ENCODE peak calls at places on chromosomes 2 and 18, in five cellular contexts. E is esophagus muscularis mucosa, Q is BJ, R is choroid plexus epithelial cell, Z is cardiac fibroblast. B is an unnamed sample.

GRCh38 chr2:188668017-188668663 is 306.0 kb upstream of the COL3A1 start:
- DNase-seq in Q (no peak), E (no peak), R (peak), Z (peak), B (peak)

GRCh38 chr2:96899084-96899735 is 29.3 kb upstream of the SEMA4C start:
- DNase-seq in Z (peak), R (no peak), Q (no peak), E (no peak), B (no peak)

GRCh38 chr18:74836296-74837139 is 238.8 kb downstream of the ZNF407 start:
- DNase-seq in Q (no peak), E (no peak), R (peak), Z (peak), B (peak)

GRCh38 chr18:76265375-76266225 is 229.4 kb downstream of the ZNF516 start:
- DNase-seq in Q (peak), Z (no peak), R (peak), E (no peak), B (peak)

GRCh38 chr2:131148426-131148825 is 43.3 kb downstream of the PLEKHB2 start:
- DNase-seq in R (no peak), E (no peak), Z (no peak), Q (no peak), B (no peak)

GRCh38 chr2:61605245-61605644 is 67.1 kb upstream of the XPO1 start:
- DNase-seq in R (no peak), Q (no peak), Z (no peak), E (no peak), B (no peak)

GRCh38 chr2:170221317-170222288 is 43.7 kb downstream of the MYO3B start:
- DNase-seq in Q (peak), Z (peak), R (peak), E (no peak), B (no peak)

GRCh38 chr2:46801731-46802664 is 113.6 kb downstream of the MCFD2 start:
- DNase-seq in Z (peak), Q (no peak), E (peak), R (no peak), B (no peak)

GRCh38 chr2:219247678-219248642 is 2.7 kb downstream of the STK16 start:
- DNase-seq in Q (no peak), E (no peak), Z (no peak), R (no peak), B (no peak)

GRCh38 chr2:219426068-219426443 is 7.9 kb downstream of the DES start:
- DNase-seq in R (no peak), E (no peak), Z (no peak), Q (no peak), B (no peak)

GRCh38 chr2:95323347-95324155 is 26.4 kb downstream of the KCNIP3 start:
- DNase-seq in Q (no peak), Z (no peak), E (no peak), R (peak), B (no peak)

GRCh38 chr2:47457268-47457667 is 54.3 kb downstream of the MSH2 start:
- DNase-seq in Z (no peak), R (no peak), E (no peak), Q (no peak), B (no peak)

GRCh38 chr2:172667926-172668325 is 67.7 kb upstream of the RAPGEF4 start:
- DNase-seq in Z (no peak), E (no peak), R (peak), Q (no peak), B (no peak)

GRCh38 chr18:35841283-35841682 is 131.2 kb upstream of the RMP24 start:
- DNase-seq in Q (no peak), R (no peak), E (no peak), Z (no peak), B (no peak)

GRCh38 chr2:214649440-214650205 is 159.9 kb downstream of the BARD1 start:
- DNase-seq in E (no peak), Z (peak), Q (peak), R (peak), B (peak)

GRCh38 chr2:138615257-138615656 is 113.7 kb downstream of the SPOPL start:
- DNase-seq in E (no peak), Q (no peak), Z (peak), R (peak), B (no peak)

GRCh38 chr2:215386566-215386965 is 49.3 kb downstream of the FN1 start:
- DNase-seq in Z (no peak), E (no peak), R (no peak), Q (no peak), B (no peak)

GRCh38 chr2:199015072-199015471 is 442.7 kb downstream of the SATB2 start:
- DNase-seq in R (no peak), E (no peak), Z (no peak), Q (no peak), B (no peak)

GRCh38 chr18:48929212-48929612 is 21.6 kb downstream of the SMAD7 start:
- DNase-seq in Z (no peak), R (no peak), E (no peak), Q (no peak), B (no peak)

GRCh38 chr2:237774811-237775553 is 23.6 kb upstream of the RBM44 start:
- DNase-seq in Z (peak), Q (no peak), R (peak), E (peak), B (no peak)

GRCh38 chr2:107197601-107198000 is 311.6 kb upstream of the ST6GAL2 start:
- DNase-seq in Z (no peak), E (no peak), R (no peak), Q (no peak), B (no peak)

GRCh38 chr2:191866675-191867506 is 20.0 kb upstream of the CAVIN2 start:
- DNase-seq in R (peak), Z (peak), Q (peak), E (no peak), B (peak)

GRCh38 chr18:3264362-3264761 is 2.4 kb downstream of the MYL12B start:
- DNase-seq in Q (no peak), R (no peak), E (no peak), Z (no peak), B (no peak)

GRCh38 chr2:63846487-63846886 is 4.8 kb downstream of the UGP2 start:
- DNase-seq in R (no peak), E (no peak), Q (no peak), Z (peak), B (no peak)

GRCh38 chr2:227473019-227473461 is 1.1 kb downstream of the AGFG1 start:
- DNase-seq in E (no peak), Z (peak), Q (no peak), R (peak), B (no peak)

GRCh38 chr2:151097118-151097517 is 164.5 kb downstream of the RBM43 start:
- DNase-seq in Q (no peak), Z (no peak), E (no peak), R (no peak), B (no peak)

GRCh38 chr18:37483221-37483971 is 82.2 kb downstream of the CELF4 start:
- DNase-seq in Q (no peak), R (peak), E (no peak), Z (peak), B (no peak)

GRCh38 chr18:44723366-44723765 is 42.7 kb downstream of the SETBP1 start:
- DNase-seq in Z (no peak), R (no peak), E (no peak), Q (no peak), B (no peak)

GRCh38 chr2:8571792-8572499 is 109.9 kb upstream of the ID2 start:
- DNase-seq in R (no peak), Z (no peak), E (no peak), Q (no peak), B (no peak)

GRCh38 chr2:19020144-19021099 is 338.0 kb downstream of the OSR1 start:
- DNase-seq in Q (no peak), Z (no peak), E (no peak), R (peak), B (no peak)

DNA sequence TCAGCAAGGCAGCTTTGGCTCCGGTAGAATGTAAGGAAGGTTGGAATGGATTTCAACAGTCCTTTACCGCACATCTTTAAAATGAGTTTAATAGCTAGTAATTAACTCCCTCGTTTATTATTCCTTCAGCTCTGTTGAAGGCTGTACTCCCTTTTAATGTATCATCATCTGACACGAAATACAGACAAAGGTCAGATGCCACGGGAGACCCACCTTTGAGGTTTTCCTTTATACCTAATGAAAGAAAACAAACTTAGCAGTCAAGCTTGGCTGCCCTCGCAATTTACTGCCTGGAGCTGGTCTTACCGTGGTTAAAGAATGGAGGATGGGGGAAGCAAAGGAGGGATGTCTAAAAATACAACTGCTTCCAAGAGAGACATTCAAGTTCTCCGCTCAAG is 1.1 kb downstream of the TMEM200C start:
- DNase-seq in Z (no peak), Q (no peak), R (no peak), E (no peak), B (no peak)
- H3K4me3 ChIP-seq in Z (peak), Q (no peak), R (no peak), E (peak), B (no peak)

GRCh38 chr2:204024503-204024902 is 87.9 kb downstream of the ICOS start:
- DNase-seq in R (peak), Q (no peak), E (peak), Z (peak), B (no peak)
- TF ChIP-seq CTCF in R (peak), Q (peak), E (peak), Z (peak), B (peak)

DNA sequence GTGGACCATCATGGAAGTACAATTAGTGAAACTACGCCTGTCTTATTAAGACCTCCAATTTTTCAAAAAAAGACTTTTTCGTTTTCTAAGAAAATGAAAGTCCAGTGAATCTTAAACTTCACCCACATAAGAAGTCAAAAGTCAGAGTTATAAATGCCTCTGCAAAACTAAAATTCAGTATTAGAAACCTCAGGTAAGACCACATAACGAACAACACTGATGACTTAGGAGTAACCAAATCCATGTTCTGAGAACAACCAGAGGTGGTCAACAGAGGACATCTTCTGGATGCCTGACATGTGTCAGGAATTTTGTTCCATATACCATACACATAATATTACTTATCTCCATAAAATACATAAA is 62.4 kb downstream of the RPL31 start:
- DNase-seq in E (no peak), R (no peak), Z (no peak), Q (no peak), B (no peak)
- H3K4me3 ChIP-seq in E (no peak), R (no peak), Z (no peak), Q (no peak), B (no peak)

GRCh38 chr2:128260239-128261138 is 58.2 kb downstream of the HS6ST1 start:
- DNase-seq in Z (peak), R (peak), Q (peak), E (no peak), B (peak)
- TF ChIP-seq CTCF in Z (peak), R (peak), Q (peak), E (no peak), B (peak)

DNA sequence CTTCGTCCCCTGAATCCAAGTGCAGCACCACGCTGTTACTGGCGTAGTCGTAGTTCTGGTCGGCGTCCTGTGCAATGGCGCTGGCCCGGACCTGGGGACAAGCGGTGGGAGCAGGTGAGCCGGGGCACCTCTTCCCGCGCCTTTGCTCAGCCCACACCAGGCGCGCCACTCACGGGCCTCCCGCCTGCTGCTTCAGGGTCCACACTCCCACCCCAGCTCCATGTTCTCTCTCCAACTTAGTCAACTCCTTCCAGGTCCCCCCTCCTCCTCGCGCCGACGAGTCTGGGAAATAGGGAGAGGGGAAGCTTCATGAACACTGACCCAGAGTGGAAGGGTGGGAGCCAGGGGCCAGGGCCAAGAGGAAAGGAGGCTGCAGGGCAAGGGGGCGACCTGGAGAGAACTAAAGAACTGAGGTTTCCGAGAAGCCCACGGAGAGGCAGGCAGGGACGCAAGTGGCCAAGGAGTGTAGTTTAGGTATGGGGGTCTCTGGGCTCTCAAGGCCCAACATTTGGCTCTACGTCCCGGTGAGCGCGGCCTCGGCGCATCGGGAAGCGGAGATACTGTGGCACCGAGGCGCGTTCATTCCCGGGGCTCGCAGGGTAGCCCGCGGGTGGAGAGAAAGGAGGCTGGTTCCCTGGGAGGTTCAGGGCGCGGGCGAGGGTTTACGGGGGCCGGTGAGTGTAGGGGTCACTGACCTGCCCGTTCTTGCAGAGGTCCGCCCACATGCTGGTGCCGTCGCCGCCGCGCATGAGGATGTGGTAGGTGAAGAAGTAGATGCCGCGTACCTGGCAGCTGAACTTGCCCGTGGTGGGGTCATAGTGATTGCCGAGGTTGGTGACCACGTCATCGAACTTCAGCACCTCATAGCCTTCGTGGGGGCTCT is 1.4 kb downstream of the C1QL2 start:
- DNase-seq in Q (no peak), Z (no peak), R (no peak), E (no peak), B (no peak)
- H3K4me3 ChIP-seq in Q (no peak), Z (no peak), R (no peak), E (no peak), B (no peak)

GRCh38 chr2:126860395-126860794 is 38.3 kb upstream of the TEX51 start:
- DNase-seq in Q (no peak), Z (no peak), E (no peak), R (no peak), B (no peak)

GRCh38 chr2:126862730-126863129 is 36.0 kb upstream of the TEX51 start:
- DNase-seq in Z (no peak), E (peak), R (no peak), Q (no peak), B (no peak)

GRCh38 chr2:126866451-126866850 is 32.2 kb upstream of the TEX51 start:
- DNase-seq in Q (no peak), Z (no peak), R (no peak), E (peak), B (no peak)

GRCh38 chr2:126863336-126864015 is 35.2 kb upstream of the TEX51 start:
- DNase-seq in R (no peak), Q (no peak), Z (no peak), E (peak), B (no peak)

DNA sequence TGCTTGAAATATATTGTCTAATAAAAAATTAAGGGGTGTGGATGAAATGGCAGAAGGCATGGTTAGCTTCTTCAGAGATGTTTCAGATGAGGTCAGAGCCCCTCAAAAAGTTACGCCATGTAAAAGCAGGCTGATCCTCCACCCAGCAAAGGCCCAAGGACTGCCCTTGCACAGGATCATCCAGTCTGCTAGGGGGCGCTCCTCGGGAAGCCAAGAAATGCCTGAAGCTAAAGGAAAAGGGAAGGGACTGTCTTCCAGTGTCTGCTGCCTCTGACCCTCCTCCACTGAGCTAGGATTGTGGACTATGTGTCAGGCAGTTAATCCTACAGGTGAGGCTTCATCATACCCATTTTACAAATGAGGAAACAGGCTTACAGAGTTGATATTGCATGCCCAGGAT is 33.8 kb upstream of the TEX51 start:
- DNase-seq in Z (no peak), Q (no peak), E (peak), R (no peak), B (no peak)
- TF ChIP-seq CTCF in Z (peak), Q (peak), E (no peak), R (peak), B (peak)

GRCh38 chr2:43220982-43221659 is 5.3 kb downstream of the ZFP36L2 start:
- DNase-seq in R (peak), E (peak), Z (peak), Q (peak), B (no peak)
- H3K4me3 ChIP-seq in R (peak), E (peak), Z (peak), Q (peak), B (peak)

GRCh38 chr2:31082002-31082401 is 56.2 kb downstream of the GALNT14 start:
- DNase-seq in R (no peak), Q (no peak), Z (no peak), E (no peak), B (no peak)

GRCh38 chr2:31078579-31079105 is 59.6 kb downstream of the GALNT14 start:
- DNase-seq in Q (no peak), E (no peak), Z (no peak), R (no peak), B (no peak)

GRCh38 chr2:31081497-31081896 is 56.7 kb downstream of the GALNT14 start:
- DNase-seq in Z (no peak), E (no peak), R (peak), Q (no peak), B (no peak)

GRCh38 chr2:31080361-31080760 is 57.9 kb downstream of the GALNT14 start:
- DNase-seq in Q (no peak), Z (no peak), E (no peak), R (no peak), B (no peak)

DNA sequence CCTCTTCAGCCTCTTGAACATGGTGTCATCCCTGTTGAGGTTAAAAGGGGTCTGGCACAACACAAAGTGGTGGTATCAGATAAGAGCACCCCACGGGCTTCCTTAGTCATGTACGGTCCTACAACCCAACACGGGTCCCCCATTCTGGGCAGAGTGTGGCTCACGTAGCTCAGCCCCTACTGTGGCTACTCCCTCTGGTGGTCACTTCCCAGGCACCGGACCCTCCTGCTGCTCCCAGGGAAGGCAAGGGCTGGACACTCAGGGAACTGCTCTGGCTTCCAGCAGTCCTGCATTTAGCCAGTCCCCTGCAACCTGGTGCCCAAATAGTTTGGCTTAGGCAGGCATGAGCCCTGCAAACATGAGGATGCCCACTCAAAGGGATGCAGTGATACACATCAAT is 58.6 kb downstream of the GALNT14 start:
- DNase-seq in E (no peak), Q (no peak), R (no peak), Z (no peak), B (no peak)
- TF ChIP-seq CTCF in E (no peak), Q (no peak), R (peak), Z (no peak), B (no peak)

B was measured in AG09309.